ENCODE peak calls at places on chromosomes 4 and X, in ten cellular contexts. T, Z, K, P, G, M, N, I, F and J are unnamed samples.

GRCh38 chr4:34826660-34827059 is 1417.7 kb downstream of the ARAP2 start:
- DNase-seq in I (no peak), Z (no peak), M (no peak), N (no peak), K (no peak), P (no peak), F (no peak), T (no peak), G (no peak), J (no peak)

GRCh38 chrX:96685205-96686099 is 810 bp downstream of the DIAPH2 start:
- DNase-seq in F (peak), N (peak), Z (no peak), K (peak), P (peak), I (peak), G (peak), M (peak), T (peak), J (peak)

GRCh38 chr4:96193061-96193460 is 353.2 kb downstream of the PDHA2 start:
- DNase-seq in I (no peak), P (no peak), K (peak), N (peak), F (no peak), M (no peak), G (no peak), T (no peak), Z (no peak), J (no peak)

GRCh38 chrX:43277879-43278278 is 378.2 kb upstream of the MAOA start:
- DNase-seq in T (no peak), I (no peak), M (no peak), K (no peak), N (no peak), P (no peak), Z (no peak), G (no peak), F (no peak), J (no peak)

GRCh38 chr4:90815569-90815968 is 688.4 kb downstream of the CCSER1 start:
- DNase-seq in I (no peak), N (no peak), Z (no peak), K (no peak), M (no peak), T (no peak), G (no peak), P (no peak), F (no peak), J (no peak)

GRCh38 chr4:174713821-174714220 is 115.2 kb downstream of the GLRA3 start:
- DNase-seq in P (no peak), Z (no peak), N (peak), G (no peak), T (no peak), M (no peak), I (no peak), F (no peak), K (peak), J (no peak)

GRCh38 chr4:187415227-187415626 is 580.3 kb upstream of the ZFP42 start:
- DNase-seq in Z (no peak), M (no peak), P (no peak), T (no peak), F (no peak), I (no peak), N (no peak), K (no peak), G (no peak), J (no peak)

GRCh38 chrX:154046262-154046771 is 26.6 kb upstream of the IRAK1 start:
- DNase-seq in I (peak), M (no peak), F (peak), G (no peak), Z (peak), T (no peak), K (peak), P (no peak), N (peak), J (no peak)

GRCh38 chr4:55947254-55947882 is 1.4 kb upstream of the CEP135 start:
- DNase-seq in P (no peak), Z (no peak), K (peak), T (no peak), M (peak), G (no peak), F (no peak), I (no peak), N (peak), J (peak)

GRCh38 chr4:11546391-11547160 is 117.9 kb upstream of the HS3ST1 start:
- DNase-seq in Z (no peak), P (no peak), F (no peak), G (no peak), T (no peak), I (no peak), M (no peak), K (no peak), N (no peak), J (no peak)

GRCh38 chr4:130419576-130419975 is 1323.6 kb downstream of the C4orf33 start:
- DNase-seq in P (no peak), I (no peak), M (no peak), F (no peak), G (no peak), Z (no peak), N (peak), K (no peak), T (no peak), J (no peak)

GRCh38 chrX:53280703-53281320 is 572 bp downstream of the IQSEC2 start:
- DNase-seq in I (peak), G (no peak), N (peak), Z (no peak), K (peak), F (peak), P (no peak), T (no peak), M (no peak), J (no peak)

GRCh38 chr4:162075691-162076090 is 88.1 kb downstream of the FSTL5 start:
- DNase-seq in K (peak), G (no peak), I (no peak), T (no peak), N (peak), M (no peak), Z (no peak), F (no peak), P (no peak), J (no peak)

GRCh38 chrX:39753296-39753996 is 344.3 kb downstream of the BCOR start:
- DNase-seq in M (peak), F (no peak), K (peak), I (no peak), N (peak), Z (no peak), G (no peak), T (no peak), P (no peak), J (no peak)

GRCh38 chr4:1885414-1885813 is 14.2 kb downstream of the NSD2 start:
- DNase-seq in M (no peak), F (no peak), I (no peak), G (no peak), P (no peak), K (no peak), N (no peak), T (no peak), Z (no peak), J (no peak)

GRCh38 chr4:4791299-4791798 is 68.1 kb upstream of the MSX1 start:
- DNase-seq in N (peak), G (no peak), Z (no peak), P (no peak), M (no peak), T (no peak), I (no peak), K (peak), F (no peak), J (no peak)

GRCh38 chr4:71941001-71941400 is 90.8 kb upstream of the NPFFR2 start:
- DNase-seq in I (no peak), T (peak), P (no peak), N (peak), F (no peak), M (peak), G (no peak), Z (no peak), K (peak), J (no peak)

GRCh38 chr4:2484993-2485392 is 16.1 kb downstream of the RNF4 start:
- DNase-seq in M (peak), T (no peak), K (peak), G (peak), P (peak), N (peak), Z (no peak), F (peak), I (peak), J (peak)

GRCh38 chr4:186920486-186920885 is 196.8 kb upstream of the FAT1 start:
- DNase-seq in I (no peak), P (no peak), M (no peak), T (no peak), N (peak), K (peak), Z (no peak), F (no peak), G (no peak), J (no peak)

GRCh38 chrX:150731795-150732194 is 38.6 kb downstream of the MTMR1 start:
- DNase-seq in K (peak), T (no peak), G (no peak), I (no peak), M (peak), Z (no peak), F (no peak), P (no peak), N (peak), J (no peak)

GRCh38 chr4:27472364-27472763 is 611.7 kb downstream of the STIM2 start:
- DNase-seq in T (no peak), N (no peak), F (no peak), K (no peak), Z (no peak), I (no peak), M (no peak), P (no peak), G (no peak), J (no peak)

GRCh38 chr4:86595426-86595805 is 1.3 kb downstream of the PTPN13 start:
- DNase-seq in G (no peak), T (peak), K (peak), N (no peak), Z (no peak), F (no peak), M (peak), P (no peak), I (no peak), J (no peak)

GRCh38 chr4:30269850-30270249 is 450.3 kb upstream of the PCDH7 start:
- DNase-seq in P (no peak), K (no peak), F (no peak), I (no peak), Z (no peak), N (peak), G (no peak), M (peak), T (no peak), J (no peak)

GRCh38 chr4:40736910-40737309 is 12.8 kb upstream of the NSUN7 start:
- DNase-seq in M (peak), Z (peak), N (peak), T (no peak), K (peak), P (no peak), F (no peak), I (no peak), G (no peak), J (peak)

DNA sequence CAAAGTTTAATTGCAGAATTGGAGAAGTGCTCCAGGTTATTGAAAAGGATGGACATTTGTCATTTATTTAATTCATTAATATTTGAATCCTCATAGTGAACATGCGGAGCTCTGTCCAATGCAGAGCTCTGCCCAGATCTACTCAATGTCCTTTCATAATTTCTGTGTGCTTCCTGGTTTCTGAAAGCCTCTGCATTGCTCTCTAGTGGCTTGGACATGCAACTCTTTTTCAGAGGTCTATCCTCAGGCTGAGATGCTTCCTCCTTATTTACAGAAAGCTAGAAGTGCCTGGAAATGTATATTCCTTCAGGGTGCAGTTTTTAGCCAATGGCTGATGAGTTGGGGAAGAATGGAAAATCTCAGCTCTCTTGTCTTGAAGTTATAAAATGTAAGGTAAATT is 786.1 kb upstream of the AADAT start:
- DNase-seq in T (no peak), G (no peak), P (no peak), K (no peak), I (no peak), N (peak), Z (no peak), M (peak), F (no peak), J (no peak)
- TF ChIP-seq CTCF in T (peak), G (no peak), P (no peak), K (no peak), I (no peak), N (peak), Z (no peak), M (peak), F (no peak), J (no peak)

GRCh38 chr4:5980436-5981155 is 37.6 kb downstream of the C4orf50 start:
- DNase-seq in P (no peak), K (no peak), T (no peak), Z (no peak), F (no peak), G (no peak), N (no peak), I (no peak), M (no peak), J (no peak)

GRCh38 chr4:5982156-5982973 is 35.9 kb downstream of the C4orf50 start:
- DNase-seq in G (peak), Z (no peak), T (no peak), K (no peak), P (no peak), F (no peak), I (no peak), M (no peak), N (no peak), J (no peak)

GRCh38 chr4:5976921-5977320 is 41.3 kb downstream of the C4orf50 start:
- DNase-seq in K (no peak), I (no peak), T (no peak), G (peak), N (no peak), M (no peak), F (no peak), P (no peak), Z (no peak), J (no peak)

GRCh38 chr4:5976431-5976830 is 41.8 kb downstream of the C4orf50 start:
- DNase-seq in K (no peak), T (no peak), P (no peak), Z (no peak), N (no peak), F (no peak), M (no peak), G (peak), I (no peak), J (no peak)

GRCh38 chr4:5979981-5980380 is 38.2 kb downstream of the C4orf50 start:
- DNase-seq in G (peak), N (no peak), K (peak), I (no peak), T (peak), Z (peak), F (no peak), P (no peak), M (peak), J (no peak)
- TF ChIP-seq CTCF in G (peak), N (peak), K (no peak), I (peak), T (peak), Z (peak), F (no peak), P (peak), M (peak), J (no peak)

GRCh38 chrX:78708830-78709229 is 38.7 kb upstream of the LPAR4 start:
- DNase-seq in N (no peak), P (no peak), I (no peak), Z (no peak), T (no peak), M (no peak), G (no peak), F (peak), K (no peak), J (no peak)

GRCh38 chrX:78712381-78712780 is 35.1 kb upstream of the LPAR4 start:
- DNase-seq in P (no peak), K (peak), G (no peak), Z (no peak), F (no peak), I (no peak), N (no peak), M (no peak), T (no peak), J (no peak)

GRCh38 chrX:78710146-78710545 is 37.4 kb upstream of the LPAR4 start:
- DNase-seq in K (peak), M (no peak), P (no peak), N (no peak), Z (no peak), F (no peak), T (no peak), G (no peak), I (no peak), J (no peak)

GRCh38 chrX:78708171-78708570 is 39.3 kb upstream of the LPAR4 start:
- DNase-seq in N (peak), T (no peak), G (no peak), Z (peak), K (peak), I (no peak), P (no peak), M (peak), F (no peak), J (peak)
- TF ChIP-seq CTCF in N (peak), T (peak), G (peak), Z (peak), K (peak), I (peak), P (no peak), M (peak), F (no peak), J (no peak)

GRCh38 chr4:67922697-67923096 is 38.9 kb upstream of the TMPRSS11D start:
- DNase-seq in P (no peak), T (no peak), N (no peak), M (no peak), K (peak), Z (no peak), G (no peak), F (no peak), I (no peak), J (no peak)

GRCh38 chr4:67915400-67915966 is 31.7 kb upstream of the TMPRSS11D start:
- DNase-seq in T (no peak), M (no peak), N (no peak), F (no peak), Z (no peak), K (no peak), P (no peak), I (no peak), G (no peak), J (no peak)

GRCh38 chr4:67918428-67918827 is 34.6 kb upstream of the TMPRSS11D start:
- DNase-seq in M (no peak), P (no peak), F (no peak), T (no peak), I (no peak), G (no peak), Z (no peak), N (no peak), K (no peak), J (no peak)
- TF ChIP-seq CTCF in M (peak), P (no peak), F (no peak), T (peak), I (no peak), G (no peak), Z (no peak), N (peak), K (no peak), J (no peak)

GRCh38 chr4:17670423-17670822 is 56.0 kb downstream of the MED28 start:
- DNase-seq in G (no peak), N (no peak), F (no peak), Z (no peak), K (no peak), I (no peak), P (no peak), T (no peak), M (no peak), J (no peak)
- TF ChIP-seq CTCF in G (no peak), N (no peak), F (no peak), Z (no peak), K (no peak), I (no peak), P (no peak), T (no peak), M (no peak), J (no peak)

GRCh38 chrX:72382199-72382590 is 76.5 kb upstream of the CITED1 start:
- DNase-seq in Z (no peak), P (no peak), I (no peak), T (no peak), G (no peak), M (peak), N (no peak), F (no peak), K (peak), J (no peak)
- TF ChIP-seq CTCF in Z (no peak), P (no peak), I (no peak), T (no peak), G (no peak), M (no peak), N (no peak), F (no peak), K (no peak), J (no peak)

GRCh38 chrX:3548743-3549441 is 164.6 kb downstream of the PRKX start:
- DNase-seq in P (no peak), N (peak), F (no peak), Z (peak), G (no peak), M (peak), I (peak), T (no peak), K (peak), J (no peak)
- TF ChIP-seq CTCF in P (peak), N (peak), F (no peak), Z (peak), G (peak), M (no peak), I (peak), T (peak), K (peak), J (no peak)

GRCh38 chr4:139816856-139817255 is 151.2 kb downstream of the MGST2 start:
- DNase-seq in F (no peak), K (no peak), G (no peak), Z (no peak), M (no peak), N (no peak), I (no peak), T (no peak), P (no peak), J (no peak)

GRCh38 chr4:139817657-139818452 is 152.2 kb downstream of the MGST2 start:
- DNase-seq in P (no peak), F (no peak), N (no peak), I (no peak), K (no peak), G (no peak), T (no peak), M (no peak), Z (no peak), J (no peak)

GRCh38 chr4:139815646-139816601 is 150.3 kb downstream of the MGST2 start:
- DNase-seq in G (no peak), K (peak), T (peak), F (peak), P (no peak), M (peak), I (peak), N (peak), Z (no peak), J (no peak)

GRCh38 chr4:139822391-139822790 is 156.8 kb downstream of the MGST2 start:
- DNase-seq in G (no peak), N (no peak), M (no peak), T (no peak), K (no peak), F (no peak), I (no peak), P (no peak), Z (no peak), J (no peak)

GRCh38 chr4:139819082-139819481 is 153.5 kb downstream of the MGST2 start:
- DNase-seq in T (no peak), I (no peak), G (no peak), K (no peak), P (no peak), M (no peak), N (no peak), Z (no peak), F (no peak), J (no peak)
- TF ChIP-seq CTCF in T (no peak), I (no peak), G (no peak), K (no peak), P (no peak), M (no peak), N (no peak), Z (no peak), F (no peak), J (no peak)

GRCh38 chr4:52107336-52107735 is 56.2 kb downstream of the SPATA18 start:
- DNase-seq in N (peak), Z (no peak), P (no peak), K (peak), T (no peak), G (no peak), I (no peak), M (no peak), F (no peak), J (no peak)

GRCh38 chr4:52106701-52107100 is 55.6 kb downstream of the SPATA18 start:
- DNase-seq in G (no peak), T (no peak), M (no peak), K (no peak), F (no peak), I (no peak), Z (no peak), P (no peak), N (peak), J (no peak)

GRCh38 chr4:52106142-52106541 is 55.0 kb downstream of the SPATA18 start:
- DNase-seq in K (no peak), T (no peak), M (no peak), F (no peak), P (no peak), N (no peak), Z (no peak), I (no peak), G (no peak), J (no peak)

GRCh38 chr4:52110171-52110570 is 59.1 kb downstream of the SPATA18 start:
- DNase-seq in F (no peak), P (no peak), M (no peak), I (no peak), G (no peak), Z (no peak), K (peak), T (no peak), N (peak), J (no peak)

DNA sequence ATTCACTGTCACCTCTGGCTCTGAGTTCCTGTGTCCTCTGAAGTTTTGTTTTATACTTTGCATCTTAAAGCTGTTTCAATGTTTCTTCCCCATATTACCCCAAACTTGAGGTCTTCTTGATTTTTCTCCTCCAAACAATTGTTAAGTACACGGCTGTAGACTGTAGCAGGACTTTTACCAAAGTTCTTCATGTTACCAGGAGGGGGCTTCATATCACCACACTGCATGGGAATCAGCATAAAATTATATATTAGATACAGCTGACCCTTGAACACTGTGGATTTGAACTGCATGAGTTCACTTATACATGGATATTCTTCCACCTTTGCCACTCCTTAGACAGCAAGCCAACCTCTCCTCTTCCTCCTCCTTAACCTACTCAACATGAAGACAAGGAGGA is 56.6 kb downstream of the SPATA18 start:
- DNase-seq in N (peak), I (no peak), Z (no peak), G (no peak), T (no peak), K (no peak), M (peak), F (no peak), P (no peak), J (no peak)
- TF ChIP-seq CTCF in N (peak), I (no peak), Z (no peak), G (no peak), T (no peak), K (peak), M (no peak), F (no peak), P (no peak), J (no peak)